ENCODE peak calls at places on chromosomes 7 and 10, in nine cellular contexts. K is Calu3, J is B cell, N is foreskin fibroblast, I is ovary, W is cardiac fibroblast, Y is GM10248, Q is RWPE1, P is fibroblast of mammary gland. G is an unnamed sample.

GRCh38 chr10:95841711-95842498 is 65.9 kb upstream of the CC2D2B start:
- DNase-seq in P (peak), I (no peak), Q (peak), K (peak), W (peak), N (peak), Y (peak), J (peak), G (peak)

GRCh38 chr10:35058134-35058533 is 32.0 kb downstream of the CUL2 start:
- DNase-seq in W (peak), Q (peak), K (peak), I (no peak), P (peak), Y (peak), J (no peak), N (peak), G (peak)

GRCh38 chr10:3907514-3907913 is 122.5 kb upstream of the KLF6 start:
- DNase-seq in Y (no peak), P (peak), K (no peak), J (no peak), Q (no peak), W (peak), I (no peak), N (no peak), G (no peak)

GRCh38 chr10:125032474-125032873 is 90.6 kb downstream of the ZRANB1 start:
- DNase-seq in Y (no peak), Q (no peak), W (no peak), J (no peak), K (no peak), P (no peak), N (no peak), I (no peak), G (no peak)

GRCh38 chr10:11435621-11436020 is 175.8 kb downstream of the USP6NL start:
- DNase-seq in I (no peak), Q (no peak), Y (no peak), J (no peak), K (no peak), N (no peak), P (no peak), W (no peak), G (no peak)

GRCh38 chr7:145106001-145106400 is 270.1 kb upstream of the TPK1 start:
- DNase-seq in Q (no peak), P (peak), N (no peak), I (no peak), J (no peak), K (no peak), Y (no peak), W (peak), G (no peak)

GRCh38 chr10:14838582-14839304 is 637 bp downstream of the HSPA14 start:
- DNase-seq in Q (peak), J (peak), K (peak), I (peak), Y (peak), W (peak), P (no peak), N (peak), G (peak)

GRCh38 chr10:87757685-87758084 is 60.3 kb downstream of the ATAD1 start:
- DNase-seq in P (no peak), Q (no peak), K (no peak), I (no peak), N (no peak), Y (no peak), J (no peak), W (no peak), G (no peak)

GRCh38 chr10:29157321-29157720 is 131.5 kb upstream of the LYZL1 start:
- DNase-seq in P (no peak), N (peak), K (peak), W (no peak), Y (no peak), I (no peak), Q (no peak), J (no peak), G (no peak)

GRCh38 chr10:125156739-125157472 is 3.5 kb downstream of the CTBP2 start:
- DNase-seq in W (no peak), I (no peak), Q (no peak), N (no peak), J (no peak), Y (no peak), P (no peak), K (peak), G (no peak)

GRCh38 chr7:134747326-134747725 is 32.1 kb upstream of the CALD1 start:
- DNase-seq in P (no peak), W (no peak), K (no peak), J (no peak), I (no peak), N (no peak), Y (no peak), Q (no peak), G (no peak)

GRCh38 chr10:76025124-76025477 is 593.7 kb downstream of the LRMDA start:
- DNase-seq in I (no peak), N (no peak), J (no peak), Y (no peak), Q (no peak), W (no peak), P (no peak), K (no peak), G (no peak)

GRCh38 chr10:13231190-13231589 is 3.0 kb downstream of the UCMA start:
- DNase-seq in Q (no peak), W (no peak), Y (no peak), I (no peak), K (no peak), P (no peak), J (no peak), N (no peak), G (no peak)

GRCh38 chr7:6576024-6576866 is 1.0 kb upstream of the ZDHHC4 start:
- DNase-seq in K (peak), I (peak), P (no peak), Q (no peak), N (no peak), W (no peak), J (no peak), Y (no peak), G (no peak)

GRCh38 chr10:6542999-6543430 is 37.1 kb downstream of the PRKCQ start:
- DNase-seq in W (no peak), K (no peak), Y (no peak), N (no peak), I (no peak), P (no peak), J (no peak), Q (no peak), G (peak)

GRCh38 chr10:1572519-1573333 is 164.6 kb downstream of the ADARB2 start:
- DNase-seq in I (no peak), P (no peak), Y (no peak), W (no peak), K (no peak), N (no peak), J (no peak), Q (no peak), G (no peak)

GRCh38 chr7:78326870-78327269 is 528.3 kb downstream of the PHTF2 start:
- DNase-seq in Q (no peak), N (peak), P (no peak), K (no peak), Y (no peak), I (no peak), W (peak), J (no peak), G (no peak)

GRCh38 chr10:52446391-52446790 is 132.3 kb downstream of the DKK1 start:
- DNase-seq in Q (no peak), N (no peak), P (peak), J (no peak), W (peak), Y (no peak), K (no peak), I (no peak), G (no peak)

GRCh38 chr10:79382491-79382941 is 35.2 kb downstream of the PPIF start:
- DNase-seq in N (no peak), Y (no peak), P (no peak), J (no peak), I (peak), W (no peak), Q (no peak), K (no peak), G (peak)

GRCh38 chr10:104255244-104255981 is 721 bp downstream of the GSTO1 start:
- DNase-seq in I (no peak), N (peak), Q (peak), P (peak), J (peak), K (no peak), Y (peak), W (peak), G (peak)

GRCh38 chr7:73429218-73429617 is 4.4 kb upstream of the FZD9 start:
- DNase-seq in Y (no peak), W (peak), I (no peak), P (peak), N (no peak), Q (no peak), J (no peak), K (no peak), G (no peak)

GRCh38 chr7:65951837-65952578 is 30.0 kb downstream of the GUSB start:
- DNase-seq in W (peak), J (no peak), Y (no peak), Q (no peak), K (no peak), I (no peak), P (peak), N (no peak), G (no peak)

GRCh38 chr10:3807221-3807927 is 22.4 kb upstream of the KLF6 start:
- DNase-seq in Q (no peak), K (no peak), I (no peak), P (no peak), W (no peak), N (no peak), Y (no peak), J (no peak), G (no peak)

GRCh38 chr7:41886257-41886905 is 183.5 kb upstream of the INHBA start:
- DNase-seq in W (peak), Q (no peak), K (no peak), N (peak), P (peak), J (no peak), Y (peak), I (peak), G (no peak)

GRCh38 chr7:105268511-105269392 is 120.0 kb downstream of the SRPK2 start:
- DNase-seq in W (peak), Q (peak), J (peak), K (no peak), N (peak), P (peak), I (no peak), Y (peak), G (no peak)

GRCh38 chr10:4678951-4679671 is 146.9 kb upstream of the AKR1E2 start:
- DNase-seq in J (no peak), Q (no peak), Y (no peak), P (no peak), I (no peak), K (peak), W (no peak), N (no peak), G (no peak)

GRCh38 chr7:16202298-16202697 is 219.0 kb downstream of the CRPPA start:
- DNase-seq in Q (no peak), K (no peak), Y (no peak), P (no peak), N (no peak), J (no peak), I (no peak), W (peak), G (no peak)

GRCh38 chr10:104034401-104035053 is 51.2 kb downstream of the COL17A1 start:
- DNase-seq in P (no peak), J (peak), Q (no peak), W (no peak), N (no peak), K (no peak), Y (peak), I (no peak), G (no peak)

GRCh38 chr10:113273151-113273876 is 279.5 kb upstream of the HABP2 start:
- DNase-seq in Y (no peak), W (peak), N (no peak), Q (no peak), J (peak), K (no peak), P (no peak), I (no peak), G (no peak)

GRCh38 chr7:100544949-100545635 is 6.1 kb downstream of the AGFG2 start:
- DNase-seq in P (no peak), Q (no peak), W (peak), N (no peak), I (no peak), J (no peak), Y (no peak), K (no peak), G (no peak)

GRCh38 chr10:74913321-74913980 is 87.1 kb downstream of the KAT6B start:
- DNase-seq in K (no peak), P (no peak), Y (no peak), N (no peak), Q (no peak), J (no peak), W (no peak), I (no peak), G (no peak)

GRCh38 chr7:80154656-80155325 is 20.2 kb downstream of the GNAI1 start:
- DNase-seq in W (peak), I (no peak), J (no peak), N (peak), Y (no peak), K (no peak), Q (no peak), P (peak), G (no peak)

GRCh38 chr7:80150621-80151273 is 16.1 kb downstream of the GNAI1 start:
- DNase-seq in K (no peak), J (no peak), N (no peak), I (no peak), Y (no peak), P (peak), Q (peak), W (peak), G (no peak)

GRCh38 chr7:80147543-80148376 is 13.1 kb downstream of the GNAI1 start:
- DNase-seq in I (no peak), N (peak), J (no peak), Q (peak), W (peak), P (peak), K (no peak), Y (no peak), G (no peak)

GRCh38 chr7:80153446-80153845 is 18.8 kb downstream of the GNAI1 start:
- DNase-seq in P (peak), N (no peak), K (no peak), Y (no peak), J (no peak), I (no peak), Q (no peak), W (no peak), G (no peak)

GRCh38 chr7:80151274-80151665 is 16.6 kb downstream of the GNAI1 start:
- DNase-seq in W (peak), J (no peak), K (no peak), N (peak), I (no peak), Y (no peak), P (peak), Q (no peak), G (no peak)
- TF ChIP-seq CTCF in W (no peak), J (no peak), K (no peak), N (no peak), I (no peak), Y (no peak), P (no peak), Q (no peak), G (no peak)

GRCh38 chr10:70621497-70622078 is 19.0 kb upstream of the PRF1 start:
- DNase-seq in K (no peak), Q (no peak), I (no peak), J (no peak), W (no peak), Y (no peak), N (no peak), P (no peak), G (no peak)

GRCh38 chr10:70620020-70620289 is 17.4 kb upstream of the PRF1 start:
- DNase-seq in N (no peak), Y (no peak), I (no peak), P (no peak), K (no peak), W (no peak), J (no peak), Q (no peak), G (no peak)

GRCh38 chr10:70617798-70618568 is 15.4 kb upstream of the PRF1 start:
- DNase-seq in K (no peak), I (no peak), P (peak), J (no peak), Y (no peak), N (no peak), Q (no peak), W (peak), G (no peak)

GRCh38 chr10:70618663-70619062 is 16.1 kb upstream of the PRF1 start:
- DNase-seq in Y (no peak), K (no peak), P (no peak), J (no peak), Q (no peak), N (no peak), W (no peak), I (no peak), G (no peak)

DNA sequence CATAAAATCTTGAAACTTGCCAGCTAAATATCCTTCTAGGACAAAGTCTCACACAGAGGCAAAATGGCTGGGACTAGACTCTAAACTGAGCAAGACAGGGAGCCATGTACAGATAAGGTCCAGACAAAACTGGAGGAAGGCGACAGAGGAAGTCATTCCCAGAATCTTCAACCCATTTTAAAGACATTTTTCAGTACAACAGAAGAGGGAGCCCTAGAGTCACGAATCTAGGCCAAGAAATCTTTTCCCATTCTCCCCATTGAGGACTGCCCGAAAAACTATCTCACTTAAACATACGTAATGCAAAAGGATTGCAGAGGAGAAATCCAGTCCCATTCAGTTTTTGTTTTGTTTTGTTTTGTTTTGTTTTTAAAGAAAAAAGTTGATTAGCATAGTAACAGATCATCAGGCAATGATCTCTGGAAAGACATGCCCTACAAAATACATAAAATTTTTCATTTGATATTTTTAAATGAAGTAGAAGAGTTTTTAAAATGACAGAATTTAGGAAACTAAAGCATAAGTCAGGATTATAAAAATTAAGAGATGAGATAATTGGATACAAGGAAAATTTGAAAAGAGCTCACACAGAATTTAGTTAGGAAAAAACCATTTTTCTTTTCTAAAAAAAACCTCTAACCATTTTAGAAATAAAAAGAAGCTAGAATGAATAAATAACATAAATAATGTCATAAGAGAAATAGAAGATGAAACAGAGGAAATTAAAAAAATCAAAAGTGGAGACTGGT is 16.9 kb upstream of the PRF1 start:
- DNase-seq in I (no peak), P (peak), Y (peak), J (no peak), N (peak), W (peak), K (no peak), Q (peak), G (no peak)
- TF ChIP-seq CTCF in I (no peak), P (peak), Y (no peak), J (no peak), N (peak), W (peak), K (peak), Q (no peak), G (no peak)

DNA sequence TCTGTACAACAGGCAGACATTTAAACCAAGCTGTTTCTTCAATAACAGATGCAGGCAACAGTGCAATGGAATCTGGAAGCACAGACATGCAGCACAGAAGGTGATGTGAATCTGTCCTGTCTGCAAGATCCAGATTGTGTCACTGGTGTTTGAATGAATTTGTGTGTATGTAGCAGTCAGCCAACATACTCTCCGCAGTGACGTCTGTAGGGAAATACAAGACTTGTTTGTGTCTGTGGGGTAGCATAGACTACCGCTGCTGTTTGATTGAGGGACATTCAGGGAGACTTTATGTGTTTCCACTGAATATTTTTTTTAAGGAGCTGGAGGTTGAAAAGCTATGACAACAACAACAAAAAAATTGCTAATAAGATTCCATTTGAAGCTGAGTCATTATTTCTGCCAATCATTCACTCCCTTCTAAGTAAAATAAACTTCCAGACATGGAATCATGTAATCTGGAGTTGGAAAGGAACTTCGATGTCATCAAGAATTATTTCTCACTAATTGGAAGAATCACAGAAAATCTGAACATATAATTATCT is 122.8 kb upstream of the MYO3A start:
- DNase-seq in K (no peak), I (no peak), P (no peak), Y (no peak), J (no peak), W (peak), Q (no peak), N (no peak), G (no peak)
- TF ChIP-seq CTCF in K (no peak), I (no peak), P (no peak), Y (no peak), J (no peak), W (no peak), Q (no peak), N (no peak), G (no peak)

GRCh38 chr10:102713814-102714620 is at the start of gene ARL3:
- DNase-seq in P (peak), N (peak), Y (peak), Q (peak), K (peak), W (peak), I (peak), J (peak), G (peak)
- TF ChIP-seq CTCF in P (no peak), N (no peak), Y (no peak), Q (no peak), K (peak), W (no peak), I (peak), J (peak), G (no peak)

GRCh38 chr7:99314504-99314903 is 11.2 kb upstream of the ARPC1A start:
- DNase-seq in N (no peak), Y (peak), J (no peak), P (no peak), W (no peak), I (no peak), K (no peak), Q (peak), G (no peak)

GRCh38 chr7:99311702-99312101 is 14.0 kb upstream of the ARPC1A start:
- DNase-seq in J (no peak), I (no peak), K (no peak), P (no peak), N (no peak), Q (no peak), W (no peak), Y (no peak), G (no peak)

GRCh38 chr7:99312316-99313203 is 13.1 kb upstream of the ARPC1A start:
- DNase-seq in I (peak), J (peak), K (peak), W (peak), P (peak), N (peak), Y (peak), Q (peak), G (peak)

GRCh38 chr7:99310004-99310403 is 15.7 kb upstream of the ARPC1A start:
- DNase-seq in W (no peak), Y (no peak), J (no peak), K (no peak), I (no peak), Q (no peak), N (no peak), P (no peak), G (no peak)

DNA sequence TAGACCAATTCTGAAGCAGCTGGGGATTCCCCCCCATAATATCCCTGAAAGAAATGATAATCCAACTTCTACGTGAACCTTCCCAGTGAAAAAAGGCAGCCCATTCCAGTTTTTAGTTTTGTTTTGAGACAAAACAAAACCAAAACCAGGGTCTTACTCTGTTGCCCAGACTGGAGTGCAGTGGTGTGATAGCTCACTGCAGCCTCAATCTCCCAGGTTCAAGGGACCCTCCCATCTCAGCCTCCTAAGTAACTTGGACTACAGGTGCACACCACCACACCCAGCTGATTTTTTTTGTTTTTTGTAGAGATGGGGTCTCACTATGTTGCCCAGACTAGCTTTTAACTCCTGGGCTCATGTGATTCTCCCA is 12.5 kb upstream of the ARPC1A start:
- DNase-seq in K (no peak), Q (no peak), J (no peak), Y (no peak), I (no peak), W (no peak), P (no peak), N (no peak), G (no peak)
- TF ChIP-seq CTCF in K (no peak), Q (peak), J (peak), Y (no peak), I (no peak), W (no peak), P (no peak), N (no peak), G (no peak)

DNA sequence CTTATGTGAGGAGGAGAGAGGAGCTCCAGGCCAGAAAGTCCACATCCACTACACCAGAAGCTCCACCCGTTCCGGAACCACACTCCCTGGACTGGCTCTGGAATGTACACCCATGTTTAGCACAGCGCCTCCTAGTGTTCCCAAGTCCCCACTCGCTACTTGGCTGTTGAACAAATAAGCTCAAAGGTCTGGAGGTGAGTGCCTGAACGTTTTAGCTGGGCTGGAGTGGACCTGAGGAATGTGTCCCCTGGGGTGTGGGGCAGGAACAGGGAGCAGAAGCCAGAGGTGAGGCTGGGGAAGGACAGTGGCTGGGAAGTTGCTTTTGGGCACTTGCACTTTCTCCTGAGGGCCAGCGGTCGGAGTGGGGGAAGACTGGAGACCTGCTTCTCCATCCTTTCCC is 164.1 kb upstream of the CDCA7L start:
- DNase-seq in I (no peak), P (peak), Y (peak), J (no peak), W (peak), N (no peak), Q (no peak), K (peak), G (no peak)
- TF ChIP-seq CTCF in I (no peak), P (peak), Y (peak), J (no peak), W (peak), N (peak), Q (no peak), K (no peak), G (peak)

G was measured in GM20000.